ENCODE peak calls at places on chromosomes 3 and 15, in seven cellular contexts. H is GM18507, J is EH, T is HT1080, V is Kasumi-1, R is NCI-H1694 treated with DMSO at 0.1 percent for 48 hours, K is left kidney. X is an unnamed sample.

GRCh38 chr15:24954783-24955548 is at the start of the genes SNRPN and SNURF:
- DNase-seq in J (peak), V (no peak), H (peak), R (peak), T (peak), K (peak), X (peak)

GRCh38 chr3:107117922-107118576 is 259.2 kb upstream of the CCDC54 start:
- DNase-seq in R (peak), K (peak), V (peak), H (no peak), T (peak), J (peak), X (peak)

GRCh38 chr3:37862712-37863551 is 1.3 kb downstream of the CTDSPL start:
- DNase-seq in V (no peak), J (peak), H (no peak), K (peak), R (no peak), T (peak), X (peak)

GRCh38 chr15:101240364-101240763 is 11.5 kb downstream of the CHSY1 start:
- DNase-seq in J (no peak), K (no peak), R (no peak), V (no peak), T (no peak), H (no peak), X (no peak)

GRCh38 chr15:52233405-52233804 is 42.2 kb upstream of the GNB5 start:
- DNase-seq in H (no peak), T (no peak), J (peak), R (no peak), V (peak), K (no peak), X (no peak)

GRCh38 chr3:11221818-11222217 is 50.4 kb upstream of the ATG7 start:
- DNase-seq in J (peak), R (no peak), H (no peak), V (peak), T (no peak), K (no peak), X (no peak)

GRCh38 chr3:98564282-98565005 is 29.0 kb downstream of the CPOX start:
- DNase-seq in K (no peak), J (no peak), R (no peak), V (no peak), H (no peak), T (no peak), X (no peak)

GRCh38 chr15:69586721-69587120 is 134.1 kb downstream of the RPLP1 start:
- DNase-seq in V (no peak), K (no peak), H (no peak), J (no peak), R (no peak), T (no peak), X (no peak)

GRCh38 chr3:164577667-164578066 is 500.6 kb downstream of the SI start:
- DNase-seq in J (no peak), H (no peak), V (no peak), T (peak), K (no peak), R (no peak), X (no peak)

GRCh38 chr3:100269410-100270217 is 8.8 kb downstream of the TBC1D23 start:
- DNase-seq in K (no peak), R (no peak), J (peak), V (no peak), H (no peak), T (peak), X (peak)

GRCh38 chr15:29904731-29905417 is 82.6 kb upstream of the TJP1 start:
- DNase-seq in T (no peak), V (no peak), K (no peak), R (no peak), J (peak), H (no peak), X (no peak)

GRCh38 chr3:138939563-138940241 is 7.2 kb downstream of the FOXL2 start:
- DNase-seq in T (no peak), H (no peak), R (no peak), J (no peak), K (peak), V (no peak), X (no peak)

GRCh38 chr3:66997560-66998074 is 490 bp upstream of the KBTBD8 start:
- DNase-seq in J (peak), R (no peak), T (no peak), V (no peak), H (no peak), K (no peak), X (no peak)

GRCh38 chr15:74724570-74725240 is 623 bp downstream of the CYP1A1 start:
- DNase-seq in T (no peak), H (no peak), V (no peak), R (no peak), K (no peak), J (no peak), X (no peak)

GRCh38 chr3:177995006-177995732 is 541.1 kb upstream of the KCNMB2 start:
- DNase-seq in K (no peak), H (no peak), J (no peak), T (no peak), R (no peak), V (no peak), X (peak)

X was measured in kidney glomerular epithelial cell.